ENCODE peak calls at places on chromosomes 1 and 21, in nine cellular contexts. U is fibroblast of pulmonary artery; D is lung; B is sigmoid colon; R is mucosa of descending colon; V is CD8-positive, alpha-beta T cell; A is GM12864; I is GM10248; F is astrocyte of the spinal cord. T is an unnamed sample.

GRCh38 chr1:10939654-10940450 is 72.6 kb upstream of the TARDBP start:
- DNase-seq in D (no peak), I (peak; percentile 83), B (no peak), F (peak; percentile 4), V (no peak), R (no peak), U (no peak), A (peak; percentile 77), T (peak; percentile 85)

GRCh38 chr1:9720785-9721605 is 69.5 kb downstream of the PIK3CD start:
- DNase-seq in U (no peak), D (no peak), R (no peak), A (no peak), F (no peak), B (no peak), V (no peak), I (no peak), T (no peak)

GRCh38 chr1:15882665-15883064 is 35.2 kb downstream of the SPEN start:
- DNase-seq in B (no peak), A (no peak), U (no peak), D (no peak), V (no peak), I (no peak), F (no peak), R (no peak), T (no peak)

GRCh38 chr1:9606948-9607347 is 18.2 kb downstream of the TMEM201 start:
- DNase-seq in D (no peak), A (no peak), R (no peak), B (no peak), I (no peak), U (no peak), V (no peak), F (no peak), T (no peak)

GRCh38 chr1:174703309-174703708 is 255.5 kb downstream of the GPR52 start:
- DNase-seq in D (no peak), F (no peak), V (no peak), A (no peak), B (no peak), R (no peak), U (no peak), I (no peak), T (no peak)

GRCh38 chr1:54407957-54408700 is 1.9 kb upstream of the SSBP3 start:
- DNase-seq in I (no peak), B (no peak), U (peak; percentile 78), F (peak; percentile 81), A (no peak), D (no peak), R (no peak), V (no peak), T (no peak)

GRCh38 chr1:22387888-22388564 is 63.6 kb upstream of the ZBTB40 start:
- DNase-seq in B (no peak), A (no peak), V (no peak), U (peak; percentile 11), F (no peak), I (no peak), R (no peak), D (no peak), T (no peak)

GRCh38 chr1:1954831-1955441 is 35.9 kb upstream of the TMEM52 start:
- DNase-seq in R (no peak), D (no peak), V (no peak), A (no peak), F (no peak), B (no peak), U (no peak), I (no peak), T (no peak)

GRCh38 chr21:22395965-22396364 is 1397.8 kb downstream of the NCAM2 start:
- DNase-seq in U (no peak), D (no peak), I (no peak), B (no peak), R (no peak), A (no peak), V (no peak), F (no peak), T (no peak)

GRCh38 chr1:234957330-234958065 is 171.1 kb downstream of the TOMM20 start:
- DNase-seq in U (peak; percentile 74), F (peak; percentile 98), B (no peak), V (no peak), A (no peak), D (no peak), R (peak; percentile 68), I (no peak), T (no peak)

DNA sequence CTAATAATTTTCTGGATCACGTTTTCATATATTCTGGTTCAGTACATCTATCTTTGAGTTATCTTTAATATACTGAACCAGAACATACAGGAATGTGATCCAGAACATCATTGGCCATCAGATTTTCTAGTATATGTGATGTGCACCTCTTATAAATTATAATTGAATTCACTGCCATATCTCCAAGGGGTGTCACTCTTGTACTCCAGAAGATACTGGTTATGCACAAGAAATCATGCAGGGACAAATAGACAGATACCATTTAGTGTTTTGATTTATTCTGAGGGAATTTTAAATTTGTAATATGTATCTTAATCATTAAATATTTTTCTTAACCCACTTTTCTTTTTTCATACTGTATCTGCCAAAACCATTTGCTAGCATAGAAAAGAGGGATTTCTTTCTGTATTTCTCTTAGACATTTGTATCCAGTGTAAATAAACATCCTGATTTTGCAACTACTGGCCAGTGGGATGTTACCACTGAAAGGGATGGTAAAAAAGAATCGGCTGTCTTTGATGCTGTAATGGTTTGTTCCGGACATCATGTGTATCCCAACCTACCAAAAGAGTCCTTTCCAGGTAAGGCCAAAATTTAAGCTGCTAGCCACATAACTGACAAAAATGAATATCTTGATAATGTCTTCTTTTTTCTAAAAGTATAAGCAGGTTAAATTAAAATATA is 16.7 kb downstream of the FMO3 start:
- DNase-seq in D (no peak), F (no peak), V (no peak), I (no peak), B (no peak), A (no peak), U (peak; percentile 46), R (no peak), T (no peak)
- TF ChIP-seq CTCF in D (no peak), F (no peak), V (no peak), I (no peak), B (no peak), A (no peak), U (no peak), R (no peak), T (no peak)

GRCh38 chr1:35873243-35873642 is 9.8 kb upstream of the AGO1 start:
- DNase-seq in U (no peak), V (no peak), D (no peak), F (no peak), A (no peak), B (no peak), I (no peak), R (no peak), T (no peak)
- TF ChIP-seq CTCF in U (no peak), V (no peak), D (no peak), F (no peak), A (no peak), B (no peak), I (no peak), R (no peak), T (no peak)

GRCh38 chr1:116031299-116031698 is 55.0 kb downstream of the SLC22A15 start:
- DNase-seq in B (no peak), A (no peak), F (no peak), R (peak; percentile 33), V (no peak), I (no peak), U (no peak), D (peak; percentile 31), T (no peak)

GRCh38 chr1:116038679-116039078 is 62.4 kb downstream of the SLC22A15 start:
- DNase-seq in R (no peak), B (no peak), D (no peak), F (no peak), V (no peak), U (no peak), I (no peak), A (no peak), T (no peak)

GRCh38 chr1:116033322-116033721 is 57.0 kb downstream of the SLC22A15 start:
- DNase-seq in U (no peak), D (no peak), I (no peak), F (no peak), V (no peak), R (no peak), A (no peak), B (no peak), T (no peak)

GRCh38 chr1:116036255-116036654 is 59.9 kb downstream of the SLC22A15 start:
- DNase-seq in A (no peak), V (no peak), B (no peak), D (no peak), U (no peak), I (no peak), R (no peak), F (no peak), T (no peak)
- TF ChIP-seq CTCF in A (no peak), V (no peak), B (no peak), D (no peak), U (no peak), I (no peak), R (no peak), F (no peak), T (no peak)

GRCh38 chr1:19091539-19091938 is 118.5 kb downstream of the UBR4 start:
- DNase-seq in V (no peak), F (no peak), R (no peak), B (no peak), U (peak; percentile 29), I (no peak), D (no peak), A (no peak), T (no peak)

GRCh38 chr1:19101244-19101643 is 108.8 kb downstream of the UBR4 start:
- DNase-seq in I (no peak), V (no peak), U (no peak), B (no peak), R (no peak), D (no peak), A (no peak), F (no peak), T (no peak)

GRCh38 chr1:19100008-19100407 is 110.1 kb downstream of the UBR4 start:
- DNase-seq in I (no peak), B (no peak), D (no peak), U (no peak), V (no peak), R (no peak), F (no peak), A (no peak), T (no peak)

GRCh38 chr1:19096990-19097389 is 113.1 kb downstream of the UBR4 start:
- DNase-seq in V (no peak), A (no peak), I (no peak), F (no peak), U (no peak), R (no peak), D (no peak), B (no peak), T (no peak)

DNA sequence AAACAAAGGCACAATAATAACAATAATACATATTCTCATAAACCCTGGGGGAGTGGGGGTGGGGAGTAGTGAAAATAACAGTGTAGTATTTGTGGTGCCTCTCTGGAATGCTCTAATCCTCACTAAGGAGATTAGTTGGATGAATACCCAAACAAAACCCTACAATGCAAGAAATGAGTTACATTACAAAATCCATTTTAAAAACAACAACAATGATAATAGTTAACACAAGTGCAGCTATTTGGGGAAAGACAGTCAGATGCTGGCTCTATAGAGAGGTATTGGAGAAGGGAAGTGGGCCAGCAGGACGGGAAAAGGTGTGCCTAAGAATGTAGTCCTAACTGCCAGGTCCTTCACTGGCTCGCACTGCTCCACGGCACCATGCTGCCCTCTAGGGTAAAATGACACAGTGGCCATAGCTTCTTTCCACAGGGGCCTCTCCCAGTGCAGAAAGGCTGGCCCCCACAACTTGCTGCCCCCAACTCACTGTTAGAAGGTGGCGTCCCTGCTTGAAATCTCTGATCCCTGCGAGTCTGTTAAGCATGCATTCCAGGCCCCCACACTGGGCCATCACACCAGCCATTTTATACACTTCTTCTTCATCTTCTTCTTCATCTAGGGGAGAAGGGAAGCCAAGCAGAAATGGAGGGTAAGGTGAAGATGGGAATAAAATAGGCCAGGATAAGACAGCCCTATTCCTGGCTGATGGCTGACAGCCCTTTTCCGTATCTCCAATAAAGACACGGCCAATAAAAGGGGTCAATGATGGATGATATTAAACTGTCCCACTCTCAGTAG is 113.8 kb downstream of the UBR4 start:
- DNase-seq in I (no peak), U (peak; percentile 50), V (no peak), F (no peak), B (no peak), A (no peak), D (peak; percentile 48), R (peak; percentile 73), T (no peak)
- TF ChIP-seq CTCF in I (peak; percentile 30), U (peak; percentile 60), V (no peak), F (peak; percentile 53), B (peak; percentile 24), A (no peak), D (peak; percentile 24), R (no peak), T (no peak)

T was measured in GM13976.